ENCODE peak calls at places on chromosome 20, in ten cellular contexts. U is colonic mucosa, P is OCI-LY7, L is right lobe of liver, M is lower lobe of right lung, R is endodermal cell, W is ovary, Q is lung, T is right cardiac atrium, E is SK-N-SH. Z is an unnamed sample.

GRCh38 chr20:57612916-57613315 is 7.3 kb downstream of the ZBP1 start:
- DNase-seq in T (no peak), L (no peak), Q (no peak), R (peak), M (peak), E (no peak), P (no peak), U (peak), W (no peak), Z (no peak)

GRCh38 chr20:3228750-3229032 is 10.3 kb downstream of the SLC4A11 start:
- DNase-seq in T (peak), Q (no peak), M (no peak), U (no peak), R (no peak), L (no peak), E (no peak), P (no peak), W (no peak), Z (no peak)

GRCh38 chr20:35344354-35344837 is 52.2 kb upstream of the FAM83C start:
- DNase-seq in M (peak), R (no peak), P (no peak), T (peak), U (peak), E (peak), Q (no peak), W (peak), L (peak), Z (peak)

GRCh38 chr20:49306903-49307336 is 29.1 kb upstream of the ZNFX1 start:
- DNase-seq in W (no peak), T (no peak), E (peak), Q (no peak), U (no peak), M (no peak), P (no peak), R (peak), L (no peak), Z (no peak)

GRCh38 chr20:37278966-37279590 is 10.4 kb upstream of the MANBAL start:
- DNase-seq in U (no peak), M (no peak), L (no peak), R (peak), Q (no peak), P (no peak), T (no peak), E (no peak), W (no peak), Z (no peak)

GRCh38 chr20:51042657-51043247 is 19.8 kb upstream of the KCNG1 start:
- DNase-seq in Q (no peak), T (no peak), W (no peak), M (no peak), L (no peak), E (no peak), U (no peak), R (peak), P (no peak), Z (no peak)

GRCh38 chr20:51412991-51413471 is 129.5 kb downstream of the NFATC2 start:
- DNase-seq in L (peak), U (no peak), Q (no peak), T (peak), E (peak), W (no peak), M (no peak), R (peak), P (no peak), Z (no peak)

GRCh38 chr20:34426026-34426425 is 63.0 kb downstream of the ITCH start:
- DNase-seq in P (no peak), M (no peak), E (no peak), W (no peak), T (no peak), U (no peak), R (no peak), L (no peak), Q (no peak), Z (no peak)

GRCh38 chr20:44056010-44056698 is 130.8 kb downstream of the JPH2 start:
- DNase-seq in T (no peak), W (no peak), R (peak), E (peak), P (no peak), Q (no peak), L (peak), U (no peak), M (no peak), Z (no peak)

GRCh38 chr20:43975096-43975768 is 60.6 kb downstream of the TOX2 start:
- DNase-seq in L (no peak), Q (no peak), T (no peak), W (no peak), P (no peak), M (no peak), U (no peak), E (no peak), R (no peak), Z (no peak)

GRCh38 chr20:46709459-46710148 is at the start of gene SLC2A10:
- DNase-seq in T (peak), Q (peak), M (peak), L (peak), E (peak), U (peak), R (peak), W (peak), P (no peak), Z (peak)

GRCh38 chr20:21901470-21902275 is 196.2 kb downstream of the PAX1 start:
- DNase-seq in T (peak), L (peak), Q (no peak), U (peak), W (no peak), R (no peak), M (no peak), P (no peak), E (no peak), Z (peak)

GRCh38 chr20:11646359-11646758 is 271.3 kb upstream of the BTBD3 start:
- DNase-seq in T (peak), E (no peak), R (peak), L (peak), M (no peak), Q (no peak), U (no peak), P (no peak), W (no peak), Z (no peak)

GRCh38 chr20:50344232-50345071 is 153.8 kb downstream of the CEBPB start:
- DNase-seq in R (peak), P (peak), T (no peak), L (no peak), U (no peak), Q (no peak), E (no peak), M (no peak), W (no peak), Z (no peak)

GRCh38 chr20:31260326-31260932 is 3.0 kb downstream of the DEFB115 start:
- DNase-seq in E (peak), P (peak), L (no peak), T (no peak), U (no peak), M (no peak), R (no peak), Q (no peak), W (no peak), Z (no peak)

GRCh38 chr20:62427172-62428007 is at the start of gene RBBP8NL:
- DNase-seq in U (peak), Q (peak), T (no peak), W (no peak), L (no peak), R (peak), P (no peak), E (no peak), M (peak), Z (no peak)

GRCh38 chr20:6685181-6685582 is 82.3 kb upstream of the BMP2 start:
- DNase-seq in W (no peak), U (no peak), Q (no peak), P (no peak), T (no peak), E (no peak), M (no peak), L (no peak), R (no peak), Z (no peak)

GRCh38 chr20:3767434-3768341 is at the start of gene ADISSP:
- DNase-seq in M (peak), E (peak), Q (peak), W (peak), P (peak), R (peak), T (peak), L (peak), U (peak), Z (peak)

GRCh38 chr20:21436186-21436585 is 38.9 kb upstream of the NKX2-4 start:
- DNase-seq in T (no peak), Q (no peak), E (no peak), U (no peak), P (no peak), W (no peak), M (no peak), R (no peak), L (no peak), Z (no peak)

GRCh38 chr20:31870703-31871601 is 518 bp downstream of the TTLL9 start:
- DNase-seq in L (no peak), M (no peak), W (no peak), T (peak), P (no peak), E (no peak), Q (no peak), U (no peak), R (peak), Z (no peak)

GRCh38 chr20:21437248-21437647 is 39.9 kb upstream of the NKX2-4 start:
- DNase-seq in Q (no peak), L (no peak), M (no peak), P (no peak), R (no peak), E (no peak), T (no peak), U (no peak), W (no peak), Z (no peak)

GRCh38 chr20:830011-830521 is 3.4 kb upstream of the FAM110A start:
- DNase-seq in L (no peak), E (no peak), R (no peak), U (no peak), P (no peak), W (no peak), M (no peak), Q (no peak), T (no peak), Z (no peak)

GRCh38 chr20:21609221-21609620 is 95.4 kb upstream of the NKX2-2 start:
- DNase-seq in L (no peak), E (no peak), M (no peak), Q (no peak), R (no peak), T (no peak), P (no peak), U (no peak), W (no peak), Z (no peak)

GRCh38 chr20:1456300-1456699 is 10.3 kb downstream of the NSFL1C start:
- DNase-seq in L (no peak), U (no peak), R (no peak), T (no peak), Q (no peak), M (no peak), P (no peak), E (no peak), W (no peak), Z (no peak)

GRCh38 chr20:2865630-2866029 is 7.7 kb upstream of the PTPRA start:
- DNase-seq in P (peak), R (peak), Q (no peak), U (no peak), T (no peak), M (no peak), E (no peak), W (no peak), L (no peak), Z (no peak)

GRCh38 chr20:14838663-14839650 is 501.5 kb upstream of the FLRT3 start:
- DNase-seq in E (peak), P (no peak), Q (no peak), T (no peak), L (no peak), W (no peak), R (no peak), M (no peak), U (no peak), Z (no peak)

GRCh38 chr20:37347891-37348642 is 2.1 kb downstream of the SRC start:
- DNase-seq in R (no peak), W (peak), T (peak), M (no peak), Q (no peak), U (no peak), E (peak), P (no peak), L (no peak), Z (no peak)

GRCh38 chr20:57210054-57210910 is 56.2 kb downstream of the BMP7 start:
- DNase-seq in W (no peak), Q (no peak), M (no peak), E (no peak), U (peak), P (no peak), R (no peak), L (peak), T (no peak), Z (no peak)

GRCh38 chr20:2451939-2452732 is 18.5 kb downstream of the SNRPB start:
- DNase-seq in E (peak), U (peak), L (no peak), Q (peak), W (peak), P (peak), R (peak), T (no peak), M (no peak), Z (peak)

GRCh38 chr20:45518282-45518681 is 2.9 kb upstream of the SPINT3 start:
- DNase-seq in T (no peak), R (no peak), L (no peak), P (no peak), W (no peak), E (no peak), U (no peak), M (no peak), Q (peak), Z (no peak)

GRCh38 chr20:6623989-6624388 is 143.5 kb upstream of the BMP2 start:
- DNase-seq in M (no peak), T (no peak), W (no peak), L (no peak), Q (no peak), U (peak), P (no peak), R (peak), E (no peak), Z (no peak)

GRCh38 chr20:63642518-63643247 is 10.5 kb downstream of the STMN3 start:
- DNase-seq in L (no peak), R (peak), M (no peak), Q (no peak), W (peak), P (peak), E (no peak), U (peak), T (peak), Z (no peak)
- H3K4me3 ChIP-seq in L (peak), R (peak), M (peak), Q (peak), W (peak), P (peak), E (no peak), U (peak), T (peak), Z (peak)

DNA sequence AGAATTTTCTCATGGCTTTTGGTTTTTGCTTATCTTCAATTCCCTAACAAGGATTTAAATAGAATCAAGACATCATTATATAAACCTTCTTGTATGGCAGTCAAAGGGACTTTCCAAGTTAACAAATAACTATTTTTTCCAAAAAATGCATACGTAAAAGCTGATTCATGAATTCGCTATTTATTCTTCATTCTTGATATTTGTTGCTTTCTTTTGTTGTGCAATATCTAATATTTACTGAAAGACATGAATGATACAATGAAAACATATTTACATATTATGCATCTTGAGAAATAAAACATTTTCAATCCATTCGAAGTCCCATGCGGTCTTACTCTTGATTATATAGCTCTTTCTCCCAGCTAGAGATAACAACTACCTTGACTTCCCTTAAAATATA is 47.0 kb upstream of the SPTLC3 start:
- DNase-seq in Q (no peak), R (no peak), P (no peak), L (no peak), U (no peak), T (no peak), E (no peak), M (no peak), W (no peak), Z (no peak)
- H3K27ac ChIP-seq in Q (no peak), R (no peak), P (no peak), L (no peak), U (no peak), T (no peak), E (no peak), M (no peak), W (no peak), Z (no peak)

DNA sequence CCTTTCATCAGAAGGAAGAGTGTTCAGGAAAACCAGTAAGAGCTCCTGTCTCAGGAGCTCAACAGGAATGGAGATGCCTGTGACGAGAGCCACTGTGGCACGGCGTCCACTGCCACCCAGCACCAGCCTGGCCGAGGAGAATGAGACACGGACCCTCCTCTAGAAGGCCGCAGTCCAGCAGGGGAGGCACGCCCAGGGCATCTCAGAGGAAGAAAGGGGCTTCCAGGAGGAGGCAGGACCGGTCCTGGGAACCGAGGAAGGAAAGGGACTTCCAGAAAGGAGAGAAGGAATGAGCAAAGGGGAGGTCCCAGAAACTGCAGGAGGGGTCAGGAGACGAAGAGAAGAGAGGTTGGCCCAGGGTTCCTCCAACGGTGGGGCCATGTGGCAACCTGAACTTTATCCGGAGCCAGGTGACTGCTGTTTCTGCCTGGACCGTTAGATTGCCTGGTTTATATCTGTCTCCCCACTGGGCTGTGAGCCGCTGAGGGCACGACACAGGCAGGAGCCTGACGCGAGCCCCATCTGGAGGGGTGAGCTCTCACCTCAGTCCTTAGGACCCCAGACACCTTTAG is 26.8 kb downstream of the BFSP1 start:
- DNase-seq in W (peak), P (no peak), E (peak), R (peak), U (peak), L (no peak), M (no peak), T (peak), Q (no peak), Z (no peak)
- H3K4me3 ChIP-seq in W (peak), P (no peak), E (peak), R (no peak), U (peak), L (peak), M (peak), T (peak), Q (no peak), Z (peak)

GRCh38 chr20:61301995-61302525 is 50.0 kb downstream of the CDH4 start:
- DNase-seq in M (no peak), W (no peak), E (no peak), L (no peak), P (no peak), T (no peak), Q (no peak), U (no peak), R (no peak), Z (no peak)
- H3K27ac ChIP-seq in M (no peak), W (no peak), E (no peak), L (no peak), P (no peak), T (no peak), Q (no peak), U (no peak), R (no peak), Z (no peak)

GRCh38 chr20:5116875-5117274 is 2.9 kb downstream of the PCNA start:
- DNase-seq in M (no peak), W (no peak), E (no peak), T (no peak), P (no peak), Q (no peak), U (no peak), R (no peak), L (no peak), Z (no peak)
- H3K4me3 ChIP-seq in M (no peak), W (no peak), E (no peak), T (no peak), P (peak), Q (no peak), U (no peak), R (peak), L (no peak), Z (no peak)